ENCODE peak calls at places on chromosomes 16 and 17, in six cellular contexts. D, Z, A, U, F and I are unnamed samples.

GRCh38 chr16:58348986-58349385 is 43.3 kb upstream of the GINS3 start:
- DNase-seq in D (no peak), F (no peak), A (no peak), U (no peak), Z (no peak), I (no peak)

GRCh38 chr16:30076276-30076791 is 540 bp downstream of the PPP4C start:
- DNase-seq in U (no peak), Z (no peak), A (no peak), F (no peak), D (peak), I (no peak)

GRCh38 chr16:88886311-88886914 is 20.0 kb upstream of the PABPN1L start:
- DNase-seq in F (peak), U (no peak), A (no peak), Z (no peak), D (no peak), I (no peak)

GRCh38 chr17:81898029-81898866 is 3.8 kb upstream of the NPB start:
- DNase-seq in Z (peak), A (no peak), U (peak), D (no peak), F (no peak), I (peak)

GRCh38 chr16:24698314-24698713 is 31.1 kb upstream of the TNRC6A start:
- DNase-seq in D (no peak), A (no peak), F (no peak), U (no peak), Z (no peak), I (no peak)

GRCh38 chr16:70428178-70428998 is 10.5 kb downstream of the ST3GAL2 start:
- DNase-seq in F (peak), D (peak), U (peak), A (peak), Z (peak), I (peak)

GRCh38 chr17:17387017-17387416 is 83.8 kb downstream of the NT5M start:
- DNase-seq in U (peak), Z (no peak), A (no peak), D (no peak), F (no peak), I (no peak)

GRCh38 chr17:8991514-8992285 is 26.2 kb upstream of the PIK3R5 start:
- DNase-seq in D (peak), A (peak), U (peak), Z (peak), F (peak), I (peak)

GRCh38 chr17:73431401-73432205 is 119.8 kb upstream of the CDC42EP4 start:
- DNase-seq in F (no peak), U (no peak), Z (no peak), D (no peak), A (no peak), I (no peak)

GRCh38 chr16:49278944-49279725 is 2.5 kb downstream of the CBLN1 start:
- DNase-seq in Z (no peak), A (no peak), F (no peak), D (no peak), U (no peak), I (no peak)

GRCh38 chr17:19671433-19671832 is 22.9 kb downstream of the ALDH3A2 start:
- DNase-seq in F (no peak), Z (no peak), A (no peak), U (no peak), D (no peak), I (no peak)

GRCh38 chr16:19396555-19397011 is 21.1 kb upstream of the TMC5 start:
- DNase-seq in U (no peak), D (no peak), F (no peak), Z (no peak), A (no peak), I (no peak)

GRCh38 chr17:13776027-13776551 is 174.4 kb upstream of the HS3ST3A1 start:
- DNase-seq in A (no peak), U (peak), F (peak), D (no peak), Z (no peak), I (no peak)

GRCh38 chr17:18281815-18282214 is 21.4 kb downstream of the MIEF2 start:
- DNase-seq in A (no peak), Z (no peak), D (no peak), U (no peak), F (no peak), I (no peak)

GRCh38 chr17:58310511-58311428 is 17.8 kb downstream of the TSPOAP1 start:
- DNase-seq in Z (no peak), A (no peak), D (no peak), F (no peak), U (no peak), I (no peak)

GRCh38 chr16:9128346-9129342 is 37.2 kb downstream of the HAPSTR1 start:
- DNase-seq in D (peak), A (no peak), F (no peak), U (no peak), Z (no peak), I (no peak)

GRCh38 chr16:87371261-87371866 is 12.2 kb downstream of the FBXO31 start:
- DNase-seq in F (no peak), Z (no peak), D (no peak), U (no peak), A (peak), I (no peak)

GRCh38 chr16:138049-138417 is 440 bp downstream of the NPRL3 start:
- DNase-seq in D (peak), Z (no peak), A (peak), F (no peak), U (peak), I (no peak)

GRCh38 chr17:57356722-57357391 is 100.5 kb downstream of the MSI2 start:
- DNase-seq in F (no peak), D (peak), A (no peak), Z (no peak), U (no peak), I (no peak)

GRCh38 chr17:44066204-44066930 is at the start of gene LSM12:
- DNase-seq in F (peak), A (peak), U (peak), Z (peak), D (peak), I (peak)

GRCh38 chr16:27286446-27286845 is 17.9 kb upstream of the NSMCE1 start:
- DNase-seq in F (no peak), Z (peak), U (peak), D (peak), A (no peak), I (peak)

GRCh38 chr17:79997004-79997673 is 38.5 kb downstream of the TBC1D16 start:
- DNase-seq in U (no peak), F (no peak), A (peak), D (no peak), Z (no peak), I (no peak)

GRCh38 chr17:15454328-15454727 is 13.1 kb downstream of the CDRT4 start:
- DNase-seq in Z (no peak), D (no peak), A (no peak), F (no peak), U (no peak), I (no peak)

GRCh38 chr16:88938119-88938932 is 38.7 kb downstream of the CBFA2T3 start:
- DNase-seq in Z (no peak), D (no peak), F (no peak), U (no peak), A (peak), I (no peak)

GRCh38 chr16:893360-893759 is 77.4 kb downstream of the LMF1 start:
- DNase-seq in F (no peak), Z (no peak), U (no peak), A (peak), D (no peak), I (no peak)

GRCh38 chr17:39738568-39738901 is 797 bp downstream of the GRB7 start:
- DNase-seq in D (no peak), A (peak), U (peak), Z (no peak), F (no peak), I (no peak)

GRCh38 chr17:17772231-17772630 is 64.6 kb downstream of the SREBF1 start:
- DNase-seq in Z (no peak), A (no peak), F (no peak), U (no peak), D (no peak), I (no peak)